ENCODE peak calls at places on chromosomes 5 and 9, in ten cellular contexts. T is naive thymus-derived CD4-positive, alpha-beta T cell; Q is CD8-positive, alpha-beta memory T cell; G is H1; Z is brain microvascular endothelial cell; Y is RWPE1; I is AG04450; O is psoas muscle; M is WERI-Rb-1; U is OCI-LY7. K is an unnamed sample.
A peak's percentile ranks its signal among the peaks of the same experiment; 100 is the strongest.

GRCh38 chr9:121286688-121286972 is 18.7 kb downstream of the GSN start:
- DNase-seq in T (no peak), G (no peak), U (no peak), Q (no peak), I (no peak), Z (no peak), O (no peak), Y (no peak), M (no peak), K (no peak)

GRCh38 chr9:22079873-22080341 is 70.8 kb upstream of the CDKN2B start:
- DNase-seq in I (peak; percentile 43), U (no peak), M (no peak), O (no peak), T (peak; percentile 52), Z (no peak), G (no peak), Y (no peak), Q (no peak), K (no peak)

GRCh38 chr5:56479701-56480304 is 246.7 kb upstream of the ANKRD55 start:
- DNase-seq in O (no peak), I (no peak), M (no peak), Z (peak; percentile 35), Q (no peak), Y (no peak), U (peak; percentile 42), T (peak; percentile 25), G (no peak), K (no peak)

GRCh38 chr9:15142903-15143534 is 164.0 kb downstream of the TTC39B start:
- DNase-seq in Y (peak; percentile 49), M (peak; percentile 15), T (peak; percentile 28), Q (no peak), Z (peak; percentile 47), G (no peak), I (peak; percentile 24), U (peak; percentile 46), O (no peak), K (no peak)

GRCh38 chr5:57221049-57221568 is 47.2 kb downstream of the GPBP1 start:
- DNase-seq in O (no peak), M (no peak), U (peak; percentile 68), I (no peak), G (no peak), Q (no peak), Z (peak; percentile 34), T (peak; percentile 73), Y (peak; percentile 57), K (no peak)

GRCh38 chr9:68950188-68950587 is 63.7 kb downstream of the PRKACG start:
- DNase-seq in Z (no peak), U (no peak), Y (no peak), G (no peak), I (no peak), T (no peak), O (no peak), Q (no peak), M (no peak), K (no peak)

GRCh38 chr9:130604295-130604694 is 24.9 kb downstream of the FUBP3 start:
- DNase-seq in T (no peak), M (no peak), Z (no peak), O (no peak), U (no peak), Q (no peak), I (no peak), Y (no peak), G (no peak), K (no peak)

GRCh38 chr9:35547889-35548418 is 57.1 kb upstream of the TESK1 start:
- DNase-seq in Z (no peak), T (no peak), G (no peak), U (no peak), M (no peak), Q (no peak), O (no peak), I (no peak), Y (no peak), K (no peak)

GRCh38 chr5:59608745-59609144 is 284.8 kb downstream of the PDE4D start:
- DNase-seq in I (no peak), O (no peak), M (no peak), Y (no peak), Z (peak; percentile 64), T (no peak), G (no peak), U (no peak), Q (no peak), K (no peak)

GRCh38 chr5:35316611-35317307 is 86.5 kb upstream of the PRLR start:
- DNase-seq in Y (peak; percentile 71), I (no peak), O (no peak), Q (no peak), M (no peak), Z (no peak), U (no peak), G (no peak), T (no peak), K (no peak)

GRCh38 chr5:135880801-135881200 is 14.8 kb downstream of the IL9 start:
- DNase-seq in Q (no peak), G (no peak), M (no peak), U (no peak), Z (no peak), O (no peak), Y (peak; percentile 31), T (no peak), I (no peak), K (no peak)

GRCh38 chr5:130963798-130964197 is 201.3 kb downstream of the HINT1 start:
- DNase-seq in Y (peak; percentile 76), I (no peak), M (no peak), Z (no peak), T (no peak), Q (no peak), U (no peak), G (no peak), O (no peak), K (no peak)
- H3K27ac ChIP-seq in Y (no peak overlapping the region), I (no peak overlapping the region), M (no peak overlapping the region), Z (no peak overlapping the region), T (no peak overlapping the region), Q (no peak overlapping the region), U (no peak overlapping the region), G (no peak overlapping the region), O (no peak overlapping the region), K (no peak overlapping the region)

GRCh38 chr9:683509-684021 is 157.9 kb upstream of the DMRT1 start:
- DNase-seq in G (no peak), O (no peak), U (no peak), Z (no peak), Y (no peak), T (no peak), Q (no peak), M (no peak), I (no peak), K (no peak)

GRCh38 chr9:682633-683508 is 158.6 kb upstream of the DMRT1 start:
- DNase-seq in I (no peak), Y (no peak), T (no peak), Z (no peak), O (no peak), G (no peak), M (peak; percentile 56), Q (no peak), U (no peak), K (no peak)

GRCh38 chr9:686381-686813 is 155.1 kb upstream of the DMRT1 start:
- DNase-seq in O (no peak), Y (peak; percentile 61), M (no peak), Z (no peak), I (no peak), T (no peak), G (no peak), U (no peak), Q (no peak), K (no peak)

GRCh38 chr9:684055-684949 is 157.2 kb upstream of the DMRT1 start:
- DNase-seq in M (peak; percentile 72), Q (no peak), Y (peak; percentile 55), Z (peak; percentile 33), O (no peak), T (no peak), U (no peak), I (no peak), G (no peak), K (no peak)

GRCh38 chr9:684950-685340 is 156.6 kb upstream of the DMRT1 start:
- DNase-seq in U (no peak), Y (no peak), T (no peak), G (no peak), Q (no peak), M (no peak), Z (peak; percentile 80), O (no peak), I (no peak), K (no peak)
- H3K27ac ChIP-seq in U (no peak overlapping the region), Y (no peak overlapping the region), T (no peak overlapping the region), G (no peak overlapping the region), Q (no peak overlapping the region), M (peak overlapping the region; percentile 64), Z (peak overlapping the region; percentile 75), O (peak overlapping the region; percentile 77), I (no peak overlapping the region), K (no peak overlapping the region)

GRCh38 chr9:97696025-97696822 is 916 bp downstream of the XPA start:
- DNase-seq in I (no peak), T (peak; percentile 6), Z (no peak), O (no peak), U (peak; percentile 76), M (no peak), Y (no peak), Q (no peak), G (no peak), K (no peak)
- H3K27ac ChIP-seq in I (peak overlapping the region; percentile 58), T (peak overlapping the region; percentile 85), Z (peak overlapping the region; percentile 68), O (peak overlapping the region; percentile 95), U (peak overlapping the region; percentile 62), M (peak overlapping the region; percentile 84), Y (peak overlapping the region; percentile 88), Q (peak overlapping the region; percentile 69), G (no peak overlapping the region), K (no peak overlapping the region)

GRCh38 chr9:37370968-37371563 is 51.4 kb upstream of the GRHPR start:
- DNase-seq in Y (no peak), U (peak; percentile 95), Q (no peak), M (no peak), G (no peak), Z (no peak), O (no peak), T (no peak), I (no peak), K (no peak)
- H3K27ac ChIP-seq in Y (no peak overlapping the region), U (peak overlapping the region; percentile 99), Q (no peak overlapping the region), M (no peak overlapping the region), G (no peak overlapping the region), Z (no peak overlapping the region), O (no peak overlapping the region), T (no peak overlapping the region), I (no peak overlapping the region), K (no peak overlapping the region)

DNA sequence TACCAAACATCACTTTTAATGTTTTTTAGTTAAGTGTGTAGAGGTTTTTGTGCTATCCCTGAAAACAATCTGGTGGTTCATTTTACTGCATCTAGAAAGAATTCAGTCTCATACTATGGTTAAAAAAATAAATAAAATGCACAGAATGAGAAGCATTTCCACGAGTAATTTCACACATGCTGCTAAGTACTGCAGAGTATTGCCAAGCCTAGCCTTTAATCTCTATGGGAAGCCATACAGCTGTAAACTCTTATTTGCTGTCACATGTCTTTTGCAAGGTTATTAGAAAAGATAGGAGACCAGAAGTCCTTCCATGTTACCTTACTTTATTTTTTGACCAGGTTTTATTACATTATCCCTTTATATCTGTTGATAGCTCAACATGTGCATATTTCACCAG is 37.6 kb upstream of the MAN2A1 start:
- DNase-seq in Y (no peak), U (no peak), M (no peak), G (no peak), O (no peak), T (no peak), Q (no peak), Z (no peak), I (no peak), K (no peak)
- H3K27ac ChIP-seq in Y (no peak overlapping the region), U (no peak overlapping the region), M (no peak overlapping the region), G (no peak overlapping the region), O (no peak overlapping the region), T (no peak overlapping the region), Q (no peak overlapping the region), Z (no peak overlapping the region), I (no peak overlapping the region), K (no peak overlapping the region)

K was measured in aorta.